ENCODE peak calls at places on chromosomes 3 and 15, in ten cellular contexts. One of them, this sample, is unnamed.

GRCh38 chr3:48128779-48129178 is 59.4 kb downstream of the CDC25A start:
- DNase-seq in DMS153: no peak
- DNase-seq in activated B cell treated with CpG ODN at 0.5 μM for 24 hours: no peak
- DNase-seq in neural progenitor cell: no peak
- DNase-seq in activated naive CD8-positive, alpha-beta T cell treated with anti-CD3 and anti-CD28 coated beads, Interleukin-2, amount 50 U/mL, for 16 hours: no peak
- DNase-seq in brain microvascular endothelial cell: no peak
- DNase-seq in activated CD8-positive, alpha-beta memory T cell treated with anti-CD3 and anti-CD28 coated beads for 48 hours: no peak
- DNase-seq in activated CD4-positive, alpha-beta T cell treated with anti-CD3 and anti-CD28 coated beads, Interleukin-2, amount 50 U/mL, for 48 hours: no peak
- DNase-seq in GM03348: no peak
- DNase-seq in NK-92 treated with Interleukin-12 subunit alpha and Interleukin-12 subunit beta, amount 100 ng/mL, for 24 hours: no peak
- DNase-seq in this sample: no peak

GRCh38 chr15:74140445-74140761 is 10.0 kb downstream of the ISLR2 start:
- DNase-seq in brain microvascular endothelial cell: no peak
- DNase-seq in NK-92 treated with Interleukin-12 subunit alpha and Interleukin-12 subunit beta, amount 100 ng/mL, for 24 hours: no peak
- DNase-seq in activated naive CD8-positive, alpha-beta T cell treated with anti-CD3 and anti-CD28 coated beads, Interleukin-2, amount 50 U/mL, for 16 hours: no peak
- DNase-seq in GM03348: no peak
- DNase-seq in neural progenitor cell: no peak
- DNase-seq in DMS153: no peak
- DNase-seq in activated CD8-positive, alpha-beta memory T cell treated with anti-CD3 and anti-CD28 coated beads for 48 hours: no peak
- DNase-seq in activated B cell treated with CpG ODN at 0.5 μM for 24 hours: no peak
- DNase-seq in activated CD4-positive, alpha-beta T cell treated with anti-CD3 and anti-CD28 coated beads, Interleukin-2, amount 50 U/mL, for 48 hours: no peak
- DNase-seq in this sample: no peak

GRCh38 chr3:47781326-47781684 is 388 bp downstream of the SMARCC1 start:
- DNase-seq in activated CD8-positive, alpha-beta memory T cell treated with anti-CD3 and anti-CD28 coated beads for 48 hours: no peak
- DNase-seq in brain microvascular endothelial cell: peak
- DNase-seq in DMS153: no peak
- DNase-seq in activated B cell treated with CpG ODN at 0.5 μM for 24 hours: peak
- DNase-seq in GM03348: peak
- DNase-seq in activated naive CD8-positive, alpha-beta T cell treated with anti-CD3 and anti-CD28 coated beads, Interleukin-2, amount 50 U/mL, for 16 hours: peak
- DNase-seq in activated CD4-positive, alpha-beta T cell treated with anti-CD3 and anti-CD28 coated beads, Interleukin-2, amount 50 U/mL, for 48 hours: peak
- DNase-seq in neural progenitor cell: peak
- DNase-seq in NK-92 treated with Interleukin-12 subunit alpha and Interleukin-12 subunit beta, amount 100 ng/mL, for 24 hours: peak
- DNase-seq in this sample: peak

GRCh38 chr3:4746241-4746958 is 232.8 kb upstream of the BHLHE40 start:
- DNase-seq in neural progenitor cell: no peak
- DNase-seq in activated CD4-positive, alpha-beta T cell treated with anti-CD3 and anti-CD28 coated beads, Interleukin-2, amount 50 U/mL, for 48 hours: no peak
- DNase-seq in brain microvascular endothelial cell: peak
- DNase-seq in activated naive CD8-positive, alpha-beta T cell treated with anti-CD3 and anti-CD28 coated beads, Interleukin-2, amount 50 U/mL, for 16 hours: no peak
- DNase-seq in GM03348: no peak
- DNase-seq in activated CD8-positive, alpha-beta memory T cell treated with anti-CD3 and anti-CD28 coated beads for 48 hours: no peak
- DNase-seq in NK-92 treated with Interleukin-12 subunit alpha and Interleukin-12 subunit beta, amount 100 ng/mL, for 24 hours: no peak
- DNase-seq in DMS153: no peak
- DNase-seq in activated B cell treated with CpG ODN at 0.5 μM for 24 hours: no peak
- DNase-seq in this sample: no peak

GRCh38 chr15:48861813-48862431 is 16.0 kb upstream of the EID1 start:
- DNase-seq in brain microvascular endothelial cell: no peak
- DNase-seq in DMS153: peak
- DNase-seq in activated CD8-positive, alpha-beta memory T cell treated with anti-CD3 and anti-CD28 coated beads for 48 hours: no peak
- DNase-seq in GM03348: peak
- DNase-seq in activated naive CD8-positive, alpha-beta T cell treated with anti-CD3 and anti-CD28 coated beads, Interleukin-2, amount 50 U/mL, for 16 hours: peak
- DNase-seq in activated CD4-positive, alpha-beta T cell treated with anti-CD3 and anti-CD28 coated beads, Interleukin-2, amount 50 U/mL, for 48 hours: peak
- DNase-seq in activated B cell treated with CpG ODN at 0.5 μM for 24 hours: no peak
- DNase-seq in NK-92 treated with Interleukin-12 subunit alpha and Interleukin-12 subunit beta, amount 100 ng/mL, for 24 hours: no peak
- DNase-seq in neural progenitor cell: peak
- DNase-seq in this sample: peak

GRCh38 chr3:140467104-140467577 is 210.7 kb upstream of the TRIM42 start:
- DNase-seq in DMS153: no peak
- DNase-seq in NK-92 treated with Interleukin-12 subunit alpha and Interleukin-12 subunit beta, amount 100 ng/mL, for 24 hours: no peak
- DNase-seq in activated CD4-positive, alpha-beta T cell treated with anti-CD3 and anti-CD28 coated beads, Interleukin-2, amount 50 U/mL, for 48 hours: no peak
- DNase-seq in brain microvascular endothelial cell: peak
- DNase-seq in activated naive CD8-positive, alpha-beta T cell treated with anti-CD3 and anti-CD28 coated beads, Interleukin-2, amount 50 U/mL, for 16 hours: no peak
- DNase-seq in neural progenitor cell: peak
- DNase-seq in GM03348: no peak
- DNase-seq in activated B cell treated with CpG ODN at 0.5 μM for 24 hours: no peak
- DNase-seq in activated CD8-positive, alpha-beta memory T cell treated with anti-CD3 and anti-CD28 coated beads for 48 hours: no peak
- DNase-seq in this sample: no peak

GRCh38 chr15:45521596-45522167 is 873 bp downstream of the SLC30A4 start:
- DNase-seq in activated B cell treated with CpG ODN at 0.5 μM for 24 hours: no peak
- DNase-seq in brain microvascular endothelial cell: no peak
- DNase-seq in neural progenitor cell: no peak
- DNase-seq in activated CD4-positive, alpha-beta T cell treated with anti-CD3 and anti-CD28 coated beads, Interleukin-2, amount 50 U/mL, for 48 hours: no peak
- DNase-seq in GM03348: no peak
- DNase-seq in DMS153: no peak
- DNase-seq in NK-92 treated with Interleukin-12 subunit alpha and Interleukin-12 subunit beta, amount 100 ng/mL, for 24 hours: no peak
- DNase-seq in activated naive CD8-positive, alpha-beta T cell treated with anti-CD3 and anti-CD28 coated beads, Interleukin-2, amount 50 U/mL, for 16 hours: no peak
- DNase-seq in activated CD8-positive, alpha-beta memory T cell treated with anti-CD3 and anti-CD28 coated beads for 48 hours: no peak
- DNase-seq in this sample: peak

GRCh38 chr3:44568561-44568960 is 13.6 kb downstream of the ZKSCAN7 start:
- DNase-seq in activated CD8-positive, alpha-beta memory T cell treated with anti-CD3 and anti-CD28 coated beads for 48 hours: no peak
- DNase-seq in brain microvascular endothelial cell: peak
- DNase-seq in DMS153: no peak
- DNase-seq in activated naive CD8-positive, alpha-beta T cell treated with anti-CD3 and anti-CD28 coated beads, Interleukin-2, amount 50 U/mL, for 16 hours: no peak
- DNase-seq in neural progenitor cell: no peak
- DNase-seq in GM03348: no peak
- DNase-seq in activated B cell treated with CpG ODN at 0.5 μM for 24 hours: no peak
- DNase-seq in activated CD4-positive, alpha-beta T cell treated with anti-CD3 and anti-CD28 coated beads, Interleukin-2, amount 50 U/mL, for 48 hours: no peak
- DNase-seq in NK-92 treated with Interleukin-12 subunit alpha and Interleukin-12 subunit beta, amount 100 ng/mL, for 24 hours: no peak
- DNase-seq in this sample: no peak

GRCh38 chr3:123478314-123478713 is 29.4 kb upstream of the ADCY5 start:
- DNase-seq in GM03348: no peak
- DNase-seq in brain microvascular endothelial cell: no peak
- DNase-seq in activated CD8-positive, alpha-beta memory T cell treated with anti-CD3 and anti-CD28 coated beads for 48 hours: no peak
- DNase-seq in DMS153: no peak
- DNase-seq in neural progenitor cell: no peak
- DNase-seq in activated naive CD8-positive, alpha-beta T cell treated with anti-CD3 and anti-CD28 coated beads, Interleukin-2, amount 50 U/mL, for 16 hours: no peak
- DNase-seq in activated CD4-positive, alpha-beta T cell treated with anti-CD3 and anti-CD28 coated beads, Interleukin-2, amount 50 U/mL, for 48 hours: no peak
- DNase-seq in activated B cell treated with CpG ODN at 0.5 μM for 24 hours: no peak
- DNase-seq in NK-92 treated with Interleukin-12 subunit alpha and Interleukin-12 subunit beta, amount 100 ng/mL, for 24 hours: no peak
- DNase-seq in this sample: no peak

GRCh38 chr15:75695634-75696302 is 16.9 kb downstream of the CSPG4 start:
- DNase-seq in DMS153: no peak
- DNase-seq in activated naive CD8-positive, alpha-beta T cell treated with anti-CD3 and anti-CD28 coated beads, Interleukin-2, amount 50 U/mL, for 16 hours: no peak
- DNase-seq in GM03348: no peak
- DNase-seq in activated B cell treated with CpG ODN at 0.5 μM for 24 hours: no peak
- DNase-seq in brain microvascular endothelial cell: no peak
- DNase-seq in activated CD4-positive, alpha-beta T cell treated with anti-CD3 and anti-CD28 coated beads, Interleukin-2, amount 50 U/mL, for 48 hours: no peak
- DNase-seq in NK-92 treated with Interleukin-12 subunit alpha and Interleukin-12 subunit beta, amount 100 ng/mL, for 24 hours: no peak
- DNase-seq in activated CD8-positive, alpha-beta memory T cell treated with anti-CD3 and anti-CD28 coated beads for 48 hours: no peak
- DNase-seq in neural progenitor cell: no peak
- DNase-seq in this sample: no peak

GRCh38 chr15:72468103-72468502 is 6.0 kb upstream of the ARIH1 start:
- DNase-seq in activated naive CD8-positive, alpha-beta T cell treated with anti-CD3 and anti-CD28 coated beads, Interleukin-2, amount 50 U/mL, for 16 hours: no peak
- DNase-seq in GM03348: no peak
- DNase-seq in DMS153: no peak
- DNase-seq in NK-92 treated with Interleukin-12 subunit alpha and Interleukin-12 subunit beta, amount 100 ng/mL, for 24 hours: no peak
- DNase-seq in activated CD4-positive, alpha-beta T cell treated with anti-CD3 and anti-CD28 coated beads, Interleukin-2, amount 50 U/mL, for 48 hours: no peak
- DNase-seq in activated CD8-positive, alpha-beta memory T cell treated with anti-CD3 and anti-CD28 coated beads for 48 hours: no peak
- DNase-seq in neural progenitor cell: no peak
- DNase-seq in brain microvascular endothelial cell: no peak
- DNase-seq in activated B cell treated with CpG ODN at 0.5 μM for 24 hours: no peak
- DNase-seq in this sample: no peak

GRCh38 chr15:95325763-95326688 is 1004.5 kb upstream of the NR2F2 start:
- DNase-seq in brain microvascular endothelial cell: peak
- DNase-seq in activated B cell treated with CpG ODN at 0.5 μM for 24 hours: no peak
- DNase-seq in activated naive CD8-positive, alpha-beta T cell treated with anti-CD3 and anti-CD28 coated beads, Interleukin-2, amount 50 U/mL, for 16 hours: no peak
- DNase-seq in activated CD4-positive, alpha-beta T cell treated with anti-CD3 and anti-CD28 coated beads, Interleukin-2, amount 50 U/mL, for 48 hours: no peak
- DNase-seq in NK-92 treated with Interleukin-12 subunit alpha and Interleukin-12 subunit beta, amount 100 ng/mL, for 24 hours: no peak
- DNase-seq in activated CD8-positive, alpha-beta memory T cell treated with anti-CD3 and anti-CD28 coated beads for 48 hours: no peak
- DNase-seq in GM03348: no peak
- DNase-seq in DMS153: no peak
- DNase-seq in neural progenitor cell: no peak
- DNase-seq in this sample: peak

GRCh38 chr3:192747145-192747544 is 19.8 kb upstream of the FGF12 start:
- DNase-seq in brain microvascular endothelial cell: no peak
- DNase-seq in neural progenitor cell: no peak
- DNase-seq in DMS153: no peak
- DNase-seq in activated CD4-positive, alpha-beta T cell treated with anti-CD3 and anti-CD28 coated beads, Interleukin-2, amount 50 U/mL, for 48 hours: no peak
- DNase-seq in GM03348: no peak
- DNase-seq in activated B cell treated with CpG ODN at 0.5 μM for 24 hours: no peak
- DNase-seq in NK-92 treated with Interleukin-12 subunit alpha and Interleukin-12 subunit beta, amount 100 ng/mL, for 24 hours: no peak
- DNase-seq in activated naive CD8-positive, alpha-beta T cell treated with anti-CD3 and anti-CD28 coated beads, Interleukin-2, amount 50 U/mL, for 16 hours: no peak
- DNase-seq in activated CD8-positive, alpha-beta memory T cell treated with anti-CD3 and anti-CD28 coated beads for 48 hours: no peak
- DNase-seq in this sample: no peak

GRCh38 chr3:44669760-44670159 is 21.2 kb downstream of the ZNF35 start:
- DNase-seq in brain microvascular endothelial cell: no peak
- DNase-seq in activated naive CD8-positive, alpha-beta T cell treated with anti-CD3 and anti-CD28 coated beads, Interleukin-2, amount 50 U/mL, for 16 hours: no peak
- DNase-seq in activated CD8-positive, alpha-beta memory T cell treated with anti-CD3 and anti-CD28 coated beads for 48 hours: no peak
- DNase-seq in activated CD4-positive, alpha-beta T cell treated with anti-CD3 and anti-CD28 coated beads, Interleukin-2, amount 50 U/mL, for 48 hours: no peak
- DNase-seq in neural progenitor cell: no peak
- DNase-seq in DMS153: no peak
- DNase-seq in NK-92 treated with Interleukin-12 subunit alpha and Interleukin-12 subunit beta, amount 100 ng/mL, for 24 hours: no peak
- DNase-seq in activated B cell treated with CpG ODN at 0.5 μM for 24 hours: no peak
- DNase-seq in GM03348: no peak
- DNase-seq in this sample: no peak

GRCh38 chr15:82597815-82598214 is 49.3 kb downstream of the CPEB1 start:
- DNase-seq in activated CD8-positive, alpha-beta memory T cell treated with anti-CD3 and anti-CD28 coated beads for 48 hours: no peak
- DNase-seq in neural progenitor cell: no peak
- DNase-seq in activated CD4-positive, alpha-beta T cell treated with anti-CD3 and anti-CD28 coated beads, Interleukin-2, amount 50 U/mL, for 48 hours: no peak
- DNase-seq in DMS153: no peak
- DNase-seq in activated naive CD8-positive, alpha-beta T cell treated with anti-CD3 and anti-CD28 coated beads, Interleukin-2, amount 50 U/mL, for 16 hours: no peak
- DNase-seq in NK-92 treated with Interleukin-12 subunit alpha and Interleukin-12 subunit beta, amount 100 ng/mL, for 24 hours: no peak
- DNase-seq in GM03348: no peak
- DNase-seq in brain microvascular endothelial cell: no peak
- DNase-seq in activated B cell treated with CpG ODN at 0.5 μM for 24 hours: no peak
- DNase-seq in this sample: no peak

GRCh38 chr3:30751610-30752299 is 142.7 kb downstream of the GADL1 start:
- DNase-seq in activated CD4-positive, alpha-beta T cell treated with anti-CD3 and anti-CD28 coated beads, Interleukin-2, amount 50 U/mL, for 48 hours: peak
- DNase-seq in activated B cell treated with CpG ODN at 0.5 μM for 24 hours: peak
- DNase-seq in NK-92 treated with Interleukin-12 subunit alpha and Interleukin-12 subunit beta, amount 100 ng/mL, for 24 hours: peak
- DNase-seq in brain microvascular endothelial cell: peak
- DNase-seq in GM03348: no peak
- DNase-seq in activated CD8-positive, alpha-beta memory T cell treated with anti-CD3 and anti-CD28 coated beads for 48 hours: peak
- DNase-seq in DMS153: no peak
- DNase-seq in neural progenitor cell: peak
- DNase-seq in activated naive CD8-positive, alpha-beta T cell treated with anti-CD3 and anti-CD28 coated beads, Interleukin-2, amount 50 U/mL, for 16 hours: peak
- DNase-seq in this sample: no peak

GRCh38 chr3:50825841-50826240 is 151.1 kb downstream of the DOCK3 start:
- DNase-seq in neural progenitor cell: no peak
- DNase-seq in activated CD4-positive, alpha-beta T cell treated with anti-CD3 and anti-CD28 coated beads, Interleukin-2, amount 50 U/mL, for 48 hours: no peak
- DNase-seq in DMS153: no peak
- DNase-seq in activated CD8-positive, alpha-beta memory T cell treated with anti-CD3 and anti-CD28 coated beads for 48 hours: no peak
- DNase-seq in activated naive CD8-positive, alpha-beta T cell treated with anti-CD3 and anti-CD28 coated beads, Interleukin-2, amount 50 U/mL, for 16 hours: no peak
- DNase-seq in brain microvascular endothelial cell: no peak
- DNase-seq in activated B cell treated with CpG ODN at 0.5 μM for 24 hours: no peak
- DNase-seq in GM03348: no peak
- DNase-seq in NK-92 treated with Interleukin-12 subunit alpha and Interleukin-12 subunit beta, amount 100 ng/mL, for 24 hours: no peak
- DNase-seq in this sample: no peak

GRCh38 chr15:51931016-51931415 is 40.6 kb downstream of the LEO1 start:
- DNase-seq in activated CD8-positive, alpha-beta memory T cell treated with anti-CD3 and anti-CD28 coated beads for 48 hours: no peak
- DNase-seq in DMS153: no peak
- DNase-seq in activated B cell treated with CpG ODN at 0.5 μM for 24 hours: no peak
- DNase-seq in NK-92 treated with Interleukin-12 subunit alpha and Interleukin-12 subunit beta, amount 100 ng/mL, for 24 hours: no peak
- DNase-seq in GM03348: no peak
- DNase-seq in neural progenitor cell: no peak
- DNase-seq in activated naive CD8-positive, alpha-beta T cell treated with anti-CD3 and anti-CD28 coated beads, Interleukin-2, amount 50 U/mL, for 16 hours: no peak
- DNase-seq in activated CD4-positive, alpha-beta T cell treated with anti-CD3 and anti-CD28 coated beads, Interleukin-2, amount 50 U/mL, for 48 hours: no peak
- DNase-seq in brain microvascular endothelial cell: no peak
- DNase-seq in this sample: no peak

GRCh38 chr3:68088216-68088615 is 433.8 kb upstream of the SUCLG2 start:
- DNase-seq in neural progenitor cell: no peak
- DNase-seq in GM03348: no peak
- DNase-seq in activated CD4-positive, alpha-beta T cell treated with anti-CD3 and anti-CD28 coated beads, Interleukin-2, amount 50 U/mL, for 48 hours: no peak
- DNase-seq in DMS153: no peak
- DNase-seq in activated B cell treated with CpG ODN at 0.5 μM for 24 hours: no peak
- DNase-seq in brain microvascular endothelial cell: no peak
- DNase-seq in activated CD8-positive, alpha-beta memory T cell treated with anti-CD3 and anti-CD28 coated beads for 48 hours: no peak
- DNase-seq in NK-92 treated with Interleukin-12 subunit alpha and Interleukin-12 subunit beta, amount 100 ng/mL, for 24 hours: peak
- DNase-seq in activated naive CD8-positive, alpha-beta T cell treated with anti-CD3 and anti-CD28 coated beads, Interleukin-2, amount 50 U/mL, for 16 hours: no peak
- DNase-seq in this sample: no peak

GRCh38 chr3:52004158-52004787 is 8.6 kb upstream of the RPL29 start:
- DNase-seq in brain microvascular endothelial cell: no peak
- DNase-seq in activated naive CD8-positive, alpha-beta T cell treated with anti-CD3 and anti-CD28 coated beads, Interleukin-2, amount 50 U/mL, for 16 hours: no peak
- DNase-seq in activated CD8-positive, alpha-beta memory T cell treated with anti-CD3 and anti-CD28 coated beads for 48 hours: no peak
- DNase-seq in activated CD4-positive, alpha-beta T cell treated with anti-CD3 and anti-CD28 coated beads, Interleukin-2, amount 50 U/mL, for 48 hours: no peak
- DNase-seq in neural progenitor cell: peak
- DNase-seq in activated B cell treated with CpG ODN at 0.5 μM for 24 hours: no peak
- DNase-seq in DMS153: no peak
- DNase-seq in NK-92 treated with Interleukin-12 subunit alpha and Interleukin-12 subunit beta, amount 100 ng/mL, for 24 hours: no peak
- DNase-seq in GM03348: no peak
- DNase-seq in this sample: peak

GRCh38 chr3:180036678-180037455 is at the start of gene PEX5L:
- DNase-seq in DMS153: peak
- DNase-seq in NK-92 treated with Interleukin-12 subunit alpha and Interleukin-12 subunit beta, amount 100 ng/mL, for 24 hours: no peak
- DNase-seq in GM03348: peak
- DNase-seq in activated CD4-positive, alpha-beta T cell treated with anti-CD3 and anti-CD28 coated beads, Interleukin-2, amount 50 U/mL, for 48 hours: peak
- DNase-seq in activated naive CD8-positive, alpha-beta T cell treated with anti-CD3 and anti-CD28 coated beads, Interleukin-2, amount 50 U/mL, for 16 hours: no peak
- DNase-seq in activated B cell treated with CpG ODN at 0.5 μM for 24 hours: no peak
- DNase-seq in neural progenitor cell: peak
- DNase-seq in brain microvascular endothelial cell: peak
- DNase-seq in activated CD8-positive, alpha-beta memory T cell treated with anti-CD3 and anti-CD28 coated beads for 48 hours: no peak
- DNase-seq in this sample: peak

GRCh38 chr15:83323296-83323711 is 38.8 kb upstream of the BNC1 start:
- DNase-seq in NK-92 treated with Interleukin-12 subunit alpha and Interleukin-12 subunit beta, amount 100 ng/mL, for 24 hours: no peak
- DNase-seq in activated B cell treated with CpG ODN at 0.5 μM for 24 hours: no peak
- DNase-seq in GM03348: peak
- DNase-seq in DMS153: no peak
- DNase-seq in brain microvascular endothelial cell: peak
- DNase-seq in activated CD4-positive, alpha-beta T cell treated with anti-CD3 and anti-CD28 coated beads, Interleukin-2, amount 50 U/mL, for 48 hours: no peak
- DNase-seq in neural progenitor cell: no peak
- DNase-seq in activated CD8-positive, alpha-beta memory T cell treated with anti-CD3 and anti-CD28 coated beads for 48 hours: no peak
- DNase-seq in activated naive CD8-positive, alpha-beta T cell treated with anti-CD3 and anti-CD28 coated beads, Interleukin-2, amount 50 U/mL, for 16 hours: no peak
- DNase-seq in this sample: no peak

GRCh38 chr3:30970183-30970582 is 75.7 kb upstream of the GADL1 start:
- DNase-seq in NK-92 treated with Interleukin-12 subunit alpha and Interleukin-12 subunit beta, amount 100 ng/mL, for 24 hours: no peak
- DNase-seq in activated CD8-positive, alpha-beta memory T cell treated with anti-CD3 and anti-CD28 coated beads for 48 hours: no peak
- DNase-seq in brain microvascular endothelial cell: no peak
- DNase-seq in DMS153: no peak
- DNase-seq in activated CD4-positive, alpha-beta T cell treated with anti-CD3 and anti-CD28 coated beads, Interleukin-2, amount 50 U/mL, for 48 hours: no peak
- DNase-seq in activated naive CD8-positive, alpha-beta T cell treated with anti-CD3 and anti-CD28 coated beads, Interleukin-2, amount 50 U/mL, for 16 hours: no peak
- DNase-seq in activated B cell treated with CpG ODN at 0.5 μM for 24 hours: no peak
- DNase-seq in GM03348: peak
- DNase-seq in neural progenitor cell: no peak
- DNase-seq in this sample: no peak

GRCh38 chr15:80489030-80489594 is 84.9 kb downstream of the ARNT2 start:
- DNase-seq in DMS153: no peak
- DNase-seq in activated CD8-positive, alpha-beta memory T cell treated with anti-CD3 and anti-CD28 coated beads for 48 hours: no peak
- DNase-seq in activated CD4-positive, alpha-beta T cell treated with anti-CD3 and anti-CD28 coated beads, Interleukin-2, amount 50 U/mL, for 48 hours: no peak
- DNase-seq in activated naive CD8-positive, alpha-beta T cell treated with anti-CD3 and anti-CD28 coated beads, Interleukin-2, amount 50 U/mL, for 16 hours: no peak
- DNase-seq in activated B cell treated with CpG ODN at 0.5 μM for 24 hours: no peak
- DNase-seq in brain microvascular endothelial cell: peak
- DNase-seq in neural progenitor cell: no peak
- DNase-seq in GM03348: peak
- DNase-seq in NK-92 treated with Interleukin-12 subunit alpha and Interleukin-12 subunit beta, amount 100 ng/mL, for 24 hours: no peak
- DNase-seq in this sample: peak

GRCh38 chr3:1082024-1082633 is 10.7 kb upstream of the CNTN6 start:
- DNase-seq in DMS153: no peak
- DNase-seq in GM03348: peak
- DNase-seq in brain microvascular endothelial cell: peak
- DNase-seq in activated naive CD8-positive, alpha-beta T cell treated with anti-CD3 and anti-CD28 coated beads, Interleukin-2, amount 50 U/mL, for 16 hours: no peak
- DNase-seq in activated B cell treated with CpG ODN at 0.5 μM for 24 hours: no peak
- DNase-seq in NK-92 treated with Interleukin-12 subunit alpha and Interleukin-12 subunit beta, amount 100 ng/mL, for 24 hours: no peak
- DNase-seq in activated CD4-positive, alpha-beta T cell treated with anti-CD3 and anti-CD28 coated beads, Interleukin-2, amount 50 U/mL, for 48 hours: peak
- DNase-seq in activated CD8-positive, alpha-beta memory T cell treated with anti-CD3 and anti-CD28 coated beads for 48 hours: no peak
- DNase-seq in neural progenitor cell: peak
- DNase-seq in this sample: peak